ENCODE peak calls at places on chromosome 17, in six cellular contexts. One of them, this sample, is unnamed.

GRCh38 chr17:17685775-17686291 is 4.6 kb downstream of the RAI1 start:
- DNase-seq in A673: peak; percentile 33
- DNase-seq in lung: peak; percentile 60
- DNase-seq in suprapubic skin: no peak
- DNase-seq in choroid plexus epithelial cell: peak; percentile 73
- DNase-seq in foreskin fibroblast: peak; percentile 72
- DNase-seq in this sample: no peak

GRCh38 chr17:49572226-49572625 is 3.4 kb upstream of the NXPH3 start:
- DNase-seq in A673: no peak
- DNase-seq in lung: no peak
- DNase-seq in choroid plexus epithelial cell: no peak
- DNase-seq in foreskin fibroblast: no peak
- DNase-seq in suprapubic skin: no peak
- DNase-seq in this sample: no peak

GRCh38 chr17:30600830-30601494 is 123.8 kb downstream of the GOSR1 start:
- DNase-seq in lung: peak; percentile 38
- DNase-seq in suprapubic skin: no peak
- DNase-seq in foreskin fibroblast: no peak
- DNase-seq in choroid plexus epithelial cell: peak; percentile 21
- DNase-seq in A673: peak; percentile 39
- DNase-seq in this sample: no peak

GRCh38 chr17:82317394-82318168 is at the start of gene CD7:
- DNase-seq in lung: no peak
- DNase-seq in A673: no peak
- DNase-seq in suprapubic skin: no peak
- DNase-seq in choroid plexus epithelial cell: no peak
- DNase-seq in foreskin fibroblast: no peak
- DNase-seq in this sample: no peak

GRCh38 chr17:18059283-18059682 is 20.1 kb downstream of the GID4 start:
- DNase-seq in choroid plexus epithelial cell: no peak
- DNase-seq in lung: no peak
- DNase-seq in suprapubic skin: no peak
- DNase-seq in A673: no peak
- DNase-seq in foreskin fibroblast: no peak
- DNase-seq in this sample: no peak

GRCh38 chr17:7177954-7178477 is 1.2 kb downstream of the ASGR1 start:
- DNase-seq in choroid plexus epithelial cell: no peak
- DNase-seq in suprapubic skin: no peak
- DNase-seq in lung: no peak
- DNase-seq in foreskin fibroblast: no peak
- DNase-seq in A673: peak; percentile 42
- DNase-seq in this sample: no peak

GRCh38 chr17:45110676-45111611 is 21.4 kb downstream of the PLCD3 start:
- DNase-seq in lung: no peak
- DNase-seq in A673: no peak
- DNase-seq in foreskin fibroblast: no peak
- DNase-seq in suprapubic skin: no peak
- DNase-seq in choroid plexus epithelial cell: peak; percentile 44
- DNase-seq in this sample: no peak

GRCh38 chr17:80786470-80786869 is 205.2 kb upstream of the CHMP6 start:
- DNase-seq in A673: peak; percentile 29
- DNase-seq in suprapubic skin: no peak
- DNase-seq in choroid plexus epithelial cell: peak; percentile 28
- DNase-seq in lung: no peak
- DNase-seq in foreskin fibroblast: no peak
- DNase-seq in this sample: peak; percentile 36

GRCh38 chr17:28527859-28528258 is 21.7 kb downstream of the FOXN1 start:
- DNase-seq in suprapubic skin: no peak
- DNase-seq in lung: peak; percentile 65
- DNase-seq in A673: no peak
- DNase-seq in choroid plexus epithelial cell: no peak
- DNase-seq in foreskin fibroblast: no peak
- DNase-seq in this sample: no peak

GRCh38 chr17:75722076-75722475 is 817 bp downstream of the ITGB4 start:
- DNase-seq in A673: no peak
- DNase-seq in choroid plexus epithelial cell: no peak
- DNase-seq in suprapubic skin: peak; percentile 66
- DNase-seq in foreskin fibroblast: no peak
- DNase-seq in lung: no peak
- DNase-seq in this sample: no peak
- H3K4me3 ChIP-seq in A673: no peak overlapping the region
- H3K4me3 ChIP-seq in choroid plexus epithelial cell: no peak overlapping the region
- H3K4me3 ChIP-seq in suprapubic skin: peak overlapping the region; percentile 63
- H3K4me3 ChIP-seq in foreskin fibroblast: no peak overlapping the region
- H3K4me3 ChIP-seq in lung: no peak overlapping the region
- H3K4me3 ChIP-seq in this sample: no peak overlapping the region

GRCh38 chr17:58020401-58020800 is 13.4 kb upstream of the SRSF1 start:
- DNase-seq in suprapubic skin: no peak
- DNase-seq in A673: no peak
- DNase-seq in foreskin fibroblast: no peak
- DNase-seq in lung: no peak
- DNase-seq in choroid plexus epithelial cell: no peak
- DNase-seq in this sample: no peak

GRCh38 chr17:58019521-58019920 is 12.5 kb upstream of the SRSF1 start:
- DNase-seq in A673: no peak
- DNase-seq in suprapubic skin: no peak
- DNase-seq in choroid plexus epithelial cell: no peak
- DNase-seq in foreskin fibroblast: no peak
- DNase-seq in lung: no peak
- DNase-seq in this sample: no peak

DNA sequence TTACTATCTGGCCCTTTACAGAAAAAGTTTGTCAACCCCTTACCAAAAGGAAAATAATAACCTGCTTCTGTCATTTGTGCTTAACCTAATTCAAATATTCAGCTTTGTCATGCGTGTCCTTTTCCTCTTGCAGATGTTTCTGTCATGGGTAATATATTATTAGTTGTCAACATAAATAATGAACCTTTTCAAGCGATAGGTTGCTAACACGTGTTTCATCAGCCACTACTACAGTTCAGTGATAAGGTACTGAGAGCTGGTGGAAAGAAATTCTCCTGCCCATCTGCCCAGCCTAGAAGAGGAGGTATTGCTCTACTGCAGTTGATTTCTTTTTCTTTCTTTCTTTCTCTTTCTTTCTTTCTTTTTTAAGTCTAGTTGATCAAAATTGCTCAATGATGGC is 12.0 kb upstream of the SRSF1 start:
- DNase-seq in lung: no peak
- DNase-seq in foreskin fibroblast: no peak
- DNase-seq in suprapubic skin: no peak
- DNase-seq in A673: no peak
- DNase-seq in choroid plexus epithelial cell: no peak
- DNase-seq in this sample: no peak
- H3K4me3 ChIP-seq in lung: no peak overlapping the region
- H3K4me3 ChIP-seq in foreskin fibroblast: no peak overlapping the region
- H3K4me3 ChIP-seq in suprapubic skin: no peak overlapping the region
- H3K4me3 ChIP-seq in A673: no peak overlapping the region
- H3K4me3 ChIP-seq in choroid plexus epithelial cell: no peak overlapping the region
- H3K4me3 ChIP-seq in this sample: no peak overlapping the region

GRCh38 chr17:78315355-78316114 is 44.3 kb downstream of the SOCS3 start:
- DNase-seq in choroid plexus epithelial cell: peak; percentile 90
- DNase-seq in suprapubic skin: peak; percentile 94
- DNase-seq in A673: peak; percentile 82
- DNase-seq in foreskin fibroblast: peak; percentile 92
- DNase-seq in lung: peak; percentile 82
- DNase-seq in this sample: peak; percentile 85
- H3K4me3 ChIP-seq in choroid plexus epithelial cell: no peak overlapping the region
- H3K4me3 ChIP-seq in suprapubic skin: peak overlapping the region; percentile 2
- H3K4me3 ChIP-seq in A673: no peak overlapping the region
- H3K4me3 ChIP-seq in foreskin fibroblast: peak overlapping the region; percentile 21
- H3K4me3 ChIP-seq in lung: no peak overlapping the region
- H3K4me3 ChIP-seq in this sample: peak overlapping the region; percentile 6

DNA sequence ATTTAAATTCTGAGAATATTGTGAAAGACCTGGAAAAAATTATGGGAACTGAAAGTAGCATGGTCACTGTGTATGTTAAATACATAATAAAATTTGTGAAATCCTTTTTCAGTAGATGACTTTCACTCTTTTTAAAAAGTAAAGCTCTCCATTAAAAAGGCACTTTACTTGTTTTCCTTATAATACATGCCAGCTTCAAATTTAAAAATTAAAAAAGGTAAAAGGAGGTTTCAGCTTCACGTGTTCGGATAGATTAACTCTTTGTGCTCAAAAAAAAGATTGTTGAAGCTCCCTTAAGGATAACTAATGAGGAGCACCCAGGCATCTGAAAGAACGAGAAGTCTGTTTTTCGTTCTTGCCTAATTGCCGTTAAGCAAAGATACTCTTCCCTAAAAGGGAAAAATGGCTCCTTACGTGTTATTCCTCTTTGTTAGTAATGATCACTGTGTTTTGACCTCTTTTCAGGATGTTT is 87.8 kb downstream of the TUBD1 start:
- DNase-seq in suprapubic skin: no peak
- DNase-seq in choroid plexus epithelial cell: no peak
- DNase-seq in A673: peak; percentile 87
- DNase-seq in lung: no peak
- DNase-seq in foreskin fibroblast: no peak
- DNase-seq in this sample: no peak
- H3K4me3 ChIP-seq in suprapubic skin: peak overlapping the region; percentile 20
- H3K4me3 ChIP-seq in choroid plexus epithelial cell: no peak overlapping the region
- H3K4me3 ChIP-seq in A673: peak overlapping the region; percentile 39
- H3K4me3 ChIP-seq in lung: no peak overlapping the region
- H3K4me3 ChIP-seq in foreskin fibroblast: no peak overlapping the region
- H3K4me3 ChIP-seq in this sample: no peak overlapping the region

DNA sequence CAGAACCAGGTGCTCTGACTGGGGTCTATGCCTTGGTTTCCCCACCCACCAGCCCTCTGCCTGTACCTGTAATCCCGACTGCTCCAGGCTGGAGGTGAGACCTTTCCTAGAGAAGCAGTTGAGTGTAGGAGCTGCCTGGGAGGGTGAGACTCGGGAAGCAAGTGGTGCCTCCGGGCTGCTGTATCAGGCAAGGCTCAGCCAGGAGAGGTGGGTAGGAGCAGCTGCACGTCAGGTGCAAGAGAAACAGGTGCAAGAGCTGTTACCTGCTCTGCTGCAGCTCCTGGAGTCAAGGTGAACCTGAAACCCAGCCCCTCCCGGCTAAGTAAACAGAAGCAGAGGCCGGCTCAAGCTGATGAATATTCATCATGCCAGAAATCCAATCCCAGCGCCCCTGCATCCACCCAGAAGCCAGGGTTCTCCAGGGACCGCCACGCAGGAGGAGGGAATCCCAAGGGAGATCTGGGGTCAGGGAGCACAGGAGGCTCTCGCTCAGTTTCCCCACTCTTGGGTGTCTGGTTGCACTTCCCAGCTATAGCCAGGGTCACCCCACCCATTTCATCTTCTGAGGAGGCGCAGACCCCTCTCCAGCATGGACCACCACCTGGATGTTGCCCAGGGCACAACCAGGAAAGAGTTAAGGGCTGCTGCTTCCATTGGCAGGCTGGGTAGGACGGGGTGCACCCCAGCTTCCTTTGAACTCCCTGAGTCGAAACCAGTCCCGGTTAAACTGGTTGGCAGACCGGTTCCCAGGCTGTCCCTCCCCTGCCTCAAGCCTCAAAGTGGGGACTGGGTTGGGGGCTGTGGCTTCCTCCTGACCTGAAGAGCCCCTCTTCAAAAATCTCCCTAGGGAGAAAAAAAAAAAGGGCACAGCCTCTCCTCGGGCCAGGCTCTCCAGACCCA is at the start of gene PRR15L:
- DNase-seq in A673: no peak
- DNase-seq in foreskin fibroblast: no peak
- DNase-seq in choroid plexus epithelial cell: no peak
- DNase-seq in lung: peak; percentile 84
- DNase-seq in suprapubic skin: no peak
- DNase-seq in this sample: no peak
- H3K4me3 ChIP-seq in A673: no peak within 1 kb of the TSS
- H3K4me3 ChIP-seq in foreskin fibroblast: no peak within 1 kb of the TSS
- H3K4me3 ChIP-seq in choroid plexus epithelial cell: no peak within 1 kb of the TSS
- H3K4me3 ChIP-seq in lung: peak within 1 kb of the TSS; percentile 54
- H3K4me3 ChIP-seq in suprapubic skin: peak within 1 kb of the TSS; percentile 34
- H3K4me3 ChIP-seq in this sample: no peak within 1 kb of the TSS

GRCh38 chr17:68196394-68197090 is 51.3 kb upstream of the AMZ2 start:
- DNase-seq in lung: no peak
- DNase-seq in choroid plexus epithelial cell: no peak
- DNase-seq in suprapubic skin: peak; percentile 63
- DNase-seq in foreskin fibroblast: no peak
- DNase-seq in A673: no peak
- DNase-seq in this sample: no peak
- H3K4me3 ChIP-seq in lung: no peak overlapping the region
- H3K4me3 ChIP-seq in choroid plexus epithelial cell: no peak overlapping the region
- H3K4me3 ChIP-seq in suprapubic skin: peak overlapping the region; percentile 58
- H3K4me3 ChIP-seq in foreskin fibroblast: no peak overlapping the region
- H3K4me3 ChIP-seq in A673: peak overlapping the region; percentile 4
- H3K4me3 ChIP-seq in this sample: no peak overlapping the region

DNA sequence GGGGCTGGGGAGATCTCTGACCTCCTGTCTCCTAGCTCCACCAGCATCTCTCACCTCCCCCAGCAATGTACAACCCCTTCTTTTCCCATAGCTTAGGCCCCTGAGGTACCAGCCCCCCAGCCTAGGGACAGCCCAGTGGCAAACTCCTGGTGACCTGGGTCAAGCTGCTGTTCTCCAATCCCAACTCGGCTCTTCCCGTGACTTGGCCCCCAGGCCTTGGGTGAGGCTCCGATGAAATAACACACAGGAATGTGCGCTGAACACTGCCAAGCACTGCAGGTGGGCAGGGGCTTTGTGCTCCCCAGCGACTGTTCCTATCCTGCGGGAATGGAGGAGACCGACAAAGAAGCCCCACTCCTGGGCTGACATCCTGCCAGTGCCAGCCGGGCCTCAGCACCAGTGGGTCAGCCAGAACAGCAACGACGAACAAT is 63.7 kb upstream of the AMZ2 start:
- DNase-seq in suprapubic skin: no peak
- DNase-seq in foreskin fibroblast: no peak
- DNase-seq in lung: no peak
- DNase-seq in choroid plexus epithelial cell: peak; percentile 58
- DNase-seq in A673: no peak
- DNase-seq in this sample: no peak
- H3K4me3 ChIP-seq in suprapubic skin: no peak overlapping the region
- H3K4me3 ChIP-seq in foreskin fibroblast: no peak overlapping the region
- H3K4me3 ChIP-seq in lung: no peak overlapping the region
- H3K4me3 ChIP-seq in choroid plexus epithelial cell: no peak overlapping the region
- H3K4me3 ChIP-seq in A673: no peak overlapping the region
- H3K4me3 ChIP-seq in this sample: no peak overlapping the region

GRCh38 chr17:48564200-48565023 is 13.7 kb downstream of the HOXB4 start:
- DNase-seq in foreskin fibroblast: no peak
- DNase-seq in lung: no peak
- DNase-seq in suprapubic skin: no peak
- DNase-seq in choroid plexus epithelial cell: no peak
- DNase-seq in A673: peak; percentile 76
- DNase-seq in this sample: no peak

GRCh38 chr17:48561894-48562810 is 16.0 kb downstream of the HOXB4 start:
- DNase-seq in choroid plexus epithelial cell: no peak
- DNase-seq in lung: no peak
- DNase-seq in foreskin fibroblast: no peak
- DNase-seq in suprapubic skin: no peak
- DNase-seq in A673: peak; percentile 60
- DNase-seq in this sample: no peak

GRCh38 chr17:48563867-48564199 is 14.3 kb downstream of the HOXB4 start:
- DNase-seq in foreskin fibroblast: no peak
- DNase-seq in choroid plexus epithelial cell: no peak
- DNase-seq in A673: no peak
- DNase-seq in suprapubic skin: no peak
- DNase-seq in lung: no peak
- DNase-seq in this sample: no peak

GRCh38 chr17:48563385-48563838 is 14.7 kb downstream of the HOXB4 start:
- DNase-seq in suprapubic skin: no peak
- DNase-seq in foreskin fibroblast: no peak
- DNase-seq in A673: no peak
- DNase-seq in choroid plexus epithelial cell: no peak
- DNase-seq in lung: no peak
- DNase-seq in this sample: no peak

GRCh38 chr17:48562934-48563333 is 15.2 kb downstream of the HOXB4 start:
- DNase-seq in lung: no peak
- DNase-seq in foreskin fibroblast: no peak
- DNase-seq in choroid plexus epithelial cell: no peak
- DNase-seq in A673: no peak
- DNase-seq in suprapubic skin: no peak
- DNase-seq in this sample: no peak
- H3K4me3 ChIP-seq in lung: no peak overlapping the region
- H3K4me3 ChIP-seq in foreskin fibroblast: no peak overlapping the region
- H3K4me3 ChIP-seq in choroid plexus epithelial cell: no peak overlapping the region
- H3K4me3 ChIP-seq in A673: peak overlapping the region; percentile 54
- H3K4me3 ChIP-seq in suprapubic skin: peak overlapping the region; percentile 61
- H3K4me3 ChIP-seq in this sample: peak overlapping the region; percentile 30